ENCODE peak calls at places on chromosomes 13 and 19, in seven cellular contexts. C is AML-193; K is frontal cortex; N is activated CD4-positive, alpha-beta T cell treated with anti-CD3 and anti-CD28 coated beads for 1 hour; J is RCC 7860; Z is nephron progenitor cell; I is HCT116. T is an unnamed sample.

GRCh38 chr19:30719991-30720329 is 347.8 kb downstream of the ZNF536 start:
- DNase-seq in C (no peak), K (no peak), N (no peak), J (no peak), Z (no peak), I (no peak), T (no peak)

GRCh38 chr13:59906413-59907027 is 257.2 kb downstream of the DIAPH3 start:
- DNase-seq in C (peak), K (no peak), N (no peak), J (no peak), Z (peak), I (peak), T (peak)

GRCh38 chr19:35607661-35608060 is 4.9 kb upstream of the HAUS5 start:
- DNase-seq in C (no peak), K (no peak), N (no peak), J (no peak), Z (no peak), I (no peak), T (no peak)

GRCh38 chr13:72565893-72566292 is 161.5 kb downstream of the MZT1 start:
- DNase-seq in C (peak), K (no peak), N (no peak), J (peak), Z (peak), I (peak), T (peak)

GRCh38 chr13:74732736-74733135 is 598.5 kb upstream of the KLF12 start:
- DNase-seq in C (no peak), K (no peak), N (no peak), J (no peak), Z (no peak), I (no peak), T (no peak)

GRCh38 chr19:7083076-7083956 is 13.8 kb downstream of the ZNF557 start:
- DNase-seq in C (no peak), K (no peak), N (no peak), J (no peak), Z (no peak), I (no peak), T (peak)

GRCh38 chr13:112928958-112929777 is 39.8 kb upstream of the MCF2L start:
- DNase-seq in C (no peak), K (no peak), N (no peak), J (no peak), Z (no peak), I (no peak), T (peak)

GRCh38 chr19:10191347-10191746 is 3.4 kb downstream of the DNMT1 start:
- DNase-seq in C (peak), K (no peak), N (no peak), J (no peak), Z (no peak), I (no peak), T (peak)

GRCh38 chr13:73109969-73110368 is 51.2 kb downstream of the KLF5 start:
- DNase-seq in C (no peak), K (no peak), N (no peak), J (no peak), Z (no peak), I (no peak), T (no peak)

GRCh38 chr19:294341-294818 is 3.2 kb upstream of the PLPP2 start:
- DNase-seq in C (no peak), K (no peak), N (no peak), J (no peak), Z (peak), I (no peak), T (peak)

GRCh38 chr13:63184693-63185092 is 1769.0 kb upstream of the PCDH20 start:
- DNase-seq in C (no peak), K (no peak), N (no peak), J (peak), Z (no peak), I (peak), T (peak)

GRCh38 chr13:112444001-112444311 is 67.8 kb downstream of the SPACA7 start:
- DNase-seq in C (peak), K (peak), N (no peak), J (peak), Z (peak), I (peak), T (peak)

GRCh38 chr19:4352701-4353121 is 9.3 kb downstream of the MPND start:
- DNase-seq in C (peak), K (no peak), N (peak), J (no peak), Z (peak), I (no peak), T (peak)

T was measured in cardiac fibroblast.